ENCODE peak calls at places on chromosome 6, in nine cellular contexts. One of them, this sample, is unnamed.

GRCh38 chr6:122809001-122809400 is 19.9 kb downstream of the SMPDL3A start:
- DNase-seq in tibial nerve: no peak
- DNase-seq in mucosa of gallbladder: no peak
- DNase-seq in SHP77: no peak
- DNase-seq in NCI-H774: no peak
- DNase-seq in stimulated activated CD8-positive, alpha-beta memory T cell treated with anti-CD3 and anti-CD28 coated beads, Interleukin-2, amount 100 ng/mL, for 1 hour: no peak
- DNase-seq in activated naive CD8-positive, alpha-beta T cell treated with anti-CD3 and anti-CD28 coated beads, Interleukin-2, amount 50 U/mL, for 24 hours: no peak
- DNase-seq in GM10248: no peak
- DNase-seq in HFFc6: no peak
- DNase-seq in this sample: no peak

GRCh38 chr6:39451831-39452230 is 129.3 kb upstream of the KCNK16 start:
- DNase-seq in SHP77: no peak
- DNase-seq in HFFc6: no peak
- DNase-seq in stimulated activated CD8-positive, alpha-beta memory T cell treated with anti-CD3 and anti-CD28 coated beads, Interleukin-2, amount 100 ng/mL, for 1 hour: no peak
- DNase-seq in mucosa of gallbladder: no peak
- DNase-seq in GM10248: no peak
- DNase-seq in activated naive CD8-positive, alpha-beta T cell treated with anti-CD3 and anti-CD28 coated beads, Interleukin-2, amount 50 U/mL, for 24 hours: peak; percentile 18
- DNase-seq in NCI-H774: no peak
- DNase-seq in tibial nerve: no peak
- DNase-seq in this sample: no peak

GRCh38 chr6:118168421-118168820 is 261.4 kb downstream of the SLC35F1 start:
- DNase-seq in activated naive CD8-positive, alpha-beta T cell treated with anti-CD3 and anti-CD28 coated beads, Interleukin-2, amount 50 U/mL, for 24 hours: no peak
- DNase-seq in NCI-H774: no peak
- DNase-seq in mucosa of gallbladder: no peak
- DNase-seq in HFFc6: no peak
- DNase-seq in SHP77: no peak
- DNase-seq in GM10248: no peak
- DNase-seq in stimulated activated CD8-positive, alpha-beta memory T cell treated with anti-CD3 and anti-CD28 coated beads, Interleukin-2, amount 100 ng/mL, for 1 hour: no peak
- DNase-seq in tibial nerve: no peak
- DNase-seq in this sample: no peak

GRCh38 chr6:138570716-138571020 is 71.4 kb upstream of the NHSL1 start:
- DNase-seq in NCI-H774: no peak
- DNase-seq in HFFc6: no peak
- DNase-seq in SHP77: no peak
- DNase-seq in tibial nerve: no peak
- DNase-seq in GM10248: no peak
- DNase-seq in stimulated activated CD8-positive, alpha-beta memory T cell treated with anti-CD3 and anti-CD28 coated beads, Interleukin-2, amount 100 ng/mL, for 1 hour: no peak
- DNase-seq in activated naive CD8-positive, alpha-beta T cell treated with anti-CD3 and anti-CD28 coated beads, Interleukin-2, amount 50 U/mL, for 24 hours: no peak
- DNase-seq in mucosa of gallbladder: no peak
- DNase-seq in this sample: no peak

GRCh38 chr6:2959909-2960719 is 11.3 kb downstream of the SERPINB6 start:
- DNase-seq in HFFc6: peak; percentile 88
- DNase-seq in GM10248: no peak
- DNase-seq in tibial nerve: no peak
- DNase-seq in mucosa of gallbladder: no peak
- DNase-seq in NCI-H774: no peak
- DNase-seq in SHP77: no peak
- DNase-seq in activated naive CD8-positive, alpha-beta T cell treated with anti-CD3 and anti-CD28 coated beads, Interleukin-2, amount 50 U/mL, for 24 hours: no peak
- DNase-seq in stimulated activated CD8-positive, alpha-beta memory T cell treated with anti-CD3 and anti-CD28 coated beads, Interleukin-2, amount 100 ng/mL, for 1 hour: no peak
- DNase-seq in this sample: no peak

GRCh38 chr6:5412017-5412416 is 150.7 kb downstream of the FARS2 start:
- DNase-seq in stimulated activated CD8-positive, alpha-beta memory T cell treated with anti-CD3 and anti-CD28 coated beads, Interleukin-2, amount 100 ng/mL, for 1 hour: no peak
- DNase-seq in NCI-H774: no peak
- DNase-seq in HFFc6: no peak
- DNase-seq in GM10248: no peak
- DNase-seq in mucosa of gallbladder: no peak
- DNase-seq in tibial nerve: no peak
- DNase-seq in SHP77: no peak
- DNase-seq in activated naive CD8-positive, alpha-beta T cell treated with anti-CD3 and anti-CD28 coated beads, Interleukin-2, amount 50 U/mL, for 24 hours: no peak
- DNase-seq in this sample: no peak

GRCh38 chr6:116369540-116370327 is 1.0 kb upstream of the DSE start:
- DNase-seq in activated naive CD8-positive, alpha-beta T cell treated with anti-CD3 and anti-CD28 coated beads, Interleukin-2, amount 50 U/mL, for 24 hours: no peak
- DNase-seq in mucosa of gallbladder: no peak
- DNase-seq in tibial nerve: no peak
- DNase-seq in NCI-H774: no peak
- DNase-seq in HFFc6: no peak
- DNase-seq in GM10248: peak; percentile 51
- DNase-seq in SHP77: no peak
- DNase-seq in stimulated activated CD8-positive, alpha-beta memory T cell treated with anti-CD3 and anti-CD28 coated beads, Interleukin-2, amount 100 ng/mL, for 1 hour: no peak
- DNase-seq in this sample: no peak

GRCh38 chr6:158999669-159000403 is at the start of gene RSPH3:
- DNase-seq in GM10248: peak; percentile 98
- DNase-seq in activated naive CD8-positive, alpha-beta T cell treated with anti-CD3 and anti-CD28 coated beads, Interleukin-2, amount 50 U/mL, for 24 hours: peak; percentile 96
- DNase-seq in SHP77: peak; percentile 95
- DNase-seq in HFFc6: peak; percentile 93
- DNase-seq in mucosa of gallbladder: peak; percentile 94
- DNase-seq in tibial nerve: peak; percentile 85
- DNase-seq in NCI-H774: peak; percentile 99
- DNase-seq in stimulated activated CD8-positive, alpha-beta memory T cell treated with anti-CD3 and anti-CD28 coated beads, Interleukin-2, amount 100 ng/mL, for 1 hour: peak; percentile 69
- DNase-seq in this sample: peak; percentile 83

GRCh38 chr6:158085261-158086053 is 82.6 kb downstream of the SERAC1 start:
- DNase-seq in NCI-H774: no peak
- DNase-seq in SHP77: no peak
- DNase-seq in GM10248: no peak
- DNase-seq in mucosa of gallbladder: no peak
- DNase-seq in activated naive CD8-positive, alpha-beta T cell treated with anti-CD3 and anti-CD28 coated beads, Interleukin-2, amount 50 U/mL, for 24 hours: no peak
- DNase-seq in HFFc6: no peak
- DNase-seq in stimulated activated CD8-positive, alpha-beta memory T cell treated with anti-CD3 and anti-CD28 coated beads, Interleukin-2, amount 100 ng/mL, for 1 hour: no peak
- DNase-seq in tibial nerve: no peak
- DNase-seq in this sample: no peak

GRCh38 chr6:224350-224749 is 67.9 kb upstream of the DUSP22 start:
- DNase-seq in GM10248: no peak
- DNase-seq in tibial nerve: no peak
- DNase-seq in NCI-H774: no peak
- DNase-seq in activated naive CD8-positive, alpha-beta T cell treated with anti-CD3 and anti-CD28 coated beads, Interleukin-2, amount 50 U/mL, for 24 hours: no peak
- DNase-seq in mucosa of gallbladder: no peak
- DNase-seq in stimulated activated CD8-positive, alpha-beta memory T cell treated with anti-CD3 and anti-CD28 coated beads, Interleukin-2, amount 100 ng/mL, for 1 hour: no peak
- DNase-seq in HFFc6: no peak
- DNase-seq in SHP77: no peak
- DNase-seq in this sample: no peak

GRCh38 chr6:81909981-81910910 is 157.8 kb upstream of the TENT5A start:
- DNase-seq in SHP77: no peak
- DNase-seq in activated naive CD8-positive, alpha-beta T cell treated with anti-CD3 and anti-CD28 coated beads, Interleukin-2, amount 50 U/mL, for 24 hours: no peak
- DNase-seq in mucosa of gallbladder: no peak
- DNase-seq in NCI-H774: no peak
- DNase-seq in HFFc6: no peak
- DNase-seq in GM10248: no peak
- DNase-seq in stimulated activated CD8-positive, alpha-beta memory T cell treated with anti-CD3 and anti-CD28 coated beads, Interleukin-2, amount 100 ng/mL, for 1 hour: no peak
- DNase-seq in tibial nerve: no peak
- DNase-seq in this sample: no peak

GRCh38 chr6:163818719-163819118 is 404.2 kb downstream of the QKI start:
- DNase-seq in HFFc6: no peak
- DNase-seq in tibial nerve: no peak
- DNase-seq in SHP77: no peak
- DNase-seq in NCI-H774: no peak
- DNase-seq in mucosa of gallbladder: no peak
- DNase-seq in activated naive CD8-positive, alpha-beta T cell treated with anti-CD3 and anti-CD28 coated beads, Interleukin-2, amount 50 U/mL, for 24 hours: no peak
- DNase-seq in stimulated activated CD8-positive, alpha-beta memory T cell treated with anti-CD3 and anti-CD28 coated beads, Interleukin-2, amount 100 ng/mL, for 1 hour: no peak
- DNase-seq in GM10248: no peak
- DNase-seq in this sample: no peak

GRCh38 chr6:106746660-106747059 is 117.3 kb downstream of the QRSL1 start:
- DNase-seq in GM10248: no peak
- DNase-seq in NCI-H774: no peak
- DNase-seq in stimulated activated CD8-positive, alpha-beta memory T cell treated with anti-CD3 and anti-CD28 coated beads, Interleukin-2, amount 100 ng/mL, for 1 hour: no peak
- DNase-seq in activated naive CD8-positive, alpha-beta T cell treated with anti-CD3 and anti-CD28 coated beads, Interleukin-2, amount 50 U/mL, for 24 hours: no peak
- DNase-seq in SHP77: peak; percentile 81
- DNase-seq in mucosa of gallbladder: no peak
- DNase-seq in tibial nerve: no peak
- DNase-seq in HFFc6: peak; percentile 87
- DNase-seq in this sample: no peak

GRCh38 chr6:21045135-21045616 is 510.9 kb downstream of the CDKAL1 start:
- DNase-seq in NCI-H774: no peak
- DNase-seq in mucosa of gallbladder: no peak
- DNase-seq in stimulated activated CD8-positive, alpha-beta memory T cell treated with anti-CD3 and anti-CD28 coated beads, Interleukin-2, amount 100 ng/mL, for 1 hour: no peak
- DNase-seq in SHP77: no peak
- DNase-seq in HFFc6: no peak
- DNase-seq in tibial nerve: no peak
- DNase-seq in GM10248: no peak
- DNase-seq in activated naive CD8-positive, alpha-beta T cell treated with anti-CD3 and anti-CD28 coated beads, Interleukin-2, amount 50 U/mL, for 24 hours: no peak
- DNase-seq in this sample: no peak

GRCh38 chr6:127026247-127026646 is 92.2 kb upstream of the RSPO3 start:
- DNase-seq in HFFc6: no peak
- DNase-seq in NCI-H774: no peak
- DNase-seq in SHP77: no peak
- DNase-seq in tibial nerve: no peak
- DNase-seq in GM10248: no peak
- DNase-seq in stimulated activated CD8-positive, alpha-beta memory T cell treated with anti-CD3 and anti-CD28 coated beads, Interleukin-2, amount 100 ng/mL, for 1 hour: no peak
- DNase-seq in activated naive CD8-positive, alpha-beta T cell treated with anti-CD3 and anti-CD28 coated beads, Interleukin-2, amount 50 U/mL, for 24 hours: no peak
- DNase-seq in mucosa of gallbladder: no peak
- DNase-seq in this sample: no peak

GRCh38 chr6:38306915-38307314 is 332.8 kb downstream of the BTBD9 start:
- DNase-seq in SHP77: no peak
- DNase-seq in stimulated activated CD8-positive, alpha-beta memory T cell treated with anti-CD3 and anti-CD28 coated beads, Interleukin-2, amount 100 ng/mL, for 1 hour: no peak
- DNase-seq in HFFc6: no peak
- DNase-seq in GM10248: no peak
- DNase-seq in tibial nerve: no peak
- DNase-seq in activated naive CD8-positive, alpha-beta T cell treated with anti-CD3 and anti-CD28 coated beads, Interleukin-2, amount 50 U/mL, for 24 hours: no peak
- DNase-seq in NCI-H774: no peak
- DNase-seq in mucosa of gallbladder: no peak
- DNase-seq in this sample: no peak

GRCh38 chr6:36912583-36912982 is 26.8 kb downstream of the C6orf89 start:
- DNase-seq in mucosa of gallbladder: no peak
- DNase-seq in HFFc6: peak; percentile 90
- DNase-seq in stimulated activated CD8-positive, alpha-beta memory T cell treated with anti-CD3 and anti-CD28 coated beads, Interleukin-2, amount 100 ng/mL, for 1 hour: peak; percentile 1
- DNase-seq in NCI-H774: no peak
- DNase-seq in SHP77: no peak
- DNase-seq in tibial nerve: no peak
- DNase-seq in activated naive CD8-positive, alpha-beta T cell treated with anti-CD3 and anti-CD28 coated beads, Interleukin-2, amount 50 U/mL, for 24 hours: peak; percentile 51
- DNase-seq in GM10248: peak; percentile 64
- DNase-seq in this sample: no peak

GRCh38 chr6:136628996-136629395 is 78.8 kb upstream of the MAP7 start:
- DNase-seq in SHP77: no peak
- DNase-seq in tibial nerve: no peak
- DNase-seq in stimulated activated CD8-positive, alpha-beta memory T cell treated with anti-CD3 and anti-CD28 coated beads, Interleukin-2, amount 100 ng/mL, for 1 hour: no peak
- DNase-seq in activated naive CD8-positive, alpha-beta T cell treated with anti-CD3 and anti-CD28 coated beads, Interleukin-2, amount 50 U/mL, for 24 hours: no peak
- DNase-seq in GM10248: no peak
- DNase-seq in NCI-H774: no peak
- DNase-seq in HFFc6: no peak
- DNase-seq in mucosa of gallbladder: no peak
- DNase-seq in this sample: no peak

GRCh38 chr6:73566954-73567591 is 46.2 kb upstream of the EEF1A1 start:
- DNase-seq in stimulated activated CD8-positive, alpha-beta memory T cell treated with anti-CD3 and anti-CD28 coated beads, Interleukin-2, amount 100 ng/mL, for 1 hour: no peak
- DNase-seq in NCI-H774: no peak
- DNase-seq in mucosa of gallbladder: peak; percentile 87
- DNase-seq in tibial nerve: peak; percentile 43
- DNase-seq in SHP77: no peak
- DNase-seq in GM10248: no peak
- DNase-seq in activated naive CD8-positive, alpha-beta T cell treated with anti-CD3 and anti-CD28 coated beads, Interleukin-2, amount 50 U/mL, for 24 hours: no peak
- DNase-seq in HFFc6: peak; percentile 22
- DNase-seq in this sample: no peak

GRCh38 chr6:41462980-41463930 is 82.9 kb upstream of the FOXP4 start:
- DNase-seq in stimulated activated CD8-positive, alpha-beta memory T cell treated with anti-CD3 and anti-CD28 coated beads, Interleukin-2, amount 100 ng/mL, for 1 hour: no peak
- DNase-seq in GM10248: peak; percentile 81
- DNase-seq in tibial nerve: peak; percentile 60
- DNase-seq in activated naive CD8-positive, alpha-beta T cell treated with anti-CD3 and anti-CD28 coated beads, Interleukin-2, amount 50 U/mL, for 24 hours: peak; percentile 37
- DNase-seq in SHP77: peak; percentile 38
- DNase-seq in HFFc6: peak; percentile 56
- DNase-seq in mucosa of gallbladder: peak; percentile 71
- DNase-seq in NCI-H774: no peak
- DNase-seq in this sample: no peak

GRCh38 chr6:53673138-53673801 is 7.7 kb upstream of the KLHL31 start:
- DNase-seq in NCI-H774: no peak
- DNase-seq in mucosa of gallbladder: peak; percentile 67
- DNase-seq in activated naive CD8-positive, alpha-beta T cell treated with anti-CD3 and anti-CD28 coated beads, Interleukin-2, amount 50 U/mL, for 24 hours: no peak
- DNase-seq in tibial nerve: no peak
- DNase-seq in stimulated activated CD8-positive, alpha-beta memory T cell treated with anti-CD3 and anti-CD28 coated beads, Interleukin-2, amount 100 ng/mL, for 1 hour: no peak
- DNase-seq in SHP77: no peak
- DNase-seq in HFFc6: peak; percentile 45
- DNase-seq in GM10248: no peak
- DNase-seq in this sample: no peak

GRCh38 chr6:122622404-122622938 is 12.3 kb downstream of the PKIB start:
- DNase-seq in GM10248: no peak
- DNase-seq in tibial nerve: no peak
- DNase-seq in activated naive CD8-positive, alpha-beta T cell treated with anti-CD3 and anti-CD28 coated beads, Interleukin-2, amount 50 U/mL, for 24 hours: no peak
- DNase-seq in stimulated activated CD8-positive, alpha-beta memory T cell treated with anti-CD3 and anti-CD28 coated beads, Interleukin-2, amount 100 ng/mL, for 1 hour: no peak
- DNase-seq in SHP77: no peak
- DNase-seq in NCI-H774: no peak
- DNase-seq in mucosa of gallbladder: no peak
- DNase-seq in HFFc6: no peak
- DNase-seq in this sample: no peak

GRCh38 chr6:109790131-109790530 is 99.0 kb downstream of the FIG4 start:
- DNase-seq in GM10248: no peak
- DNase-seq in NCI-H774: no peak
- DNase-seq in tibial nerve: no peak
- DNase-seq in activated naive CD8-positive, alpha-beta T cell treated with anti-CD3 and anti-CD28 coated beads, Interleukin-2, amount 50 U/mL, for 24 hours: no peak
- DNase-seq in mucosa of gallbladder: no peak
- DNase-seq in HFFc6: peak; percentile 57
- DNase-seq in stimulated activated CD8-positive, alpha-beta memory T cell treated with anti-CD3 and anti-CD28 coated beads, Interleukin-2, amount 100 ng/mL, for 1 hour: no peak
- DNase-seq in SHP77: no peak
- DNase-seq in this sample: no peak

GRCh38 chr6:145067430-145067829 is 667.9 kb downstream of the EPM2A start:
- DNase-seq in HFFc6: peak; percentile 50
- DNase-seq in activated naive CD8-positive, alpha-beta T cell treated with anti-CD3 and anti-CD28 coated beads, Interleukin-2, amount 50 U/mL, for 24 hours: no peak
- DNase-seq in stimulated activated CD8-positive, alpha-beta memory T cell treated with anti-CD3 and anti-CD28 coated beads, Interleukin-2, amount 100 ng/mL, for 1 hour: no peak
- DNase-seq in mucosa of gallbladder: no peak
- DNase-seq in GM10248: no peak
- DNase-seq in SHP77: no peak
- DNase-seq in tibial nerve: no peak
- DNase-seq in NCI-H774: no peak
- DNase-seq in this sample: no peak

GRCh38 chr6:45630801-45631200 is 253.1 kb upstream of the SUPT3H start:
- DNase-seq in SHP77: no peak
- DNase-seq in NCI-H774: no peak
- DNase-seq in mucosa of gallbladder: no peak
- DNase-seq in GM10248: no peak
- DNase-seq in activated naive CD8-positive, alpha-beta T cell treated with anti-CD3 and anti-CD28 coated beads, Interleukin-2, amount 50 U/mL, for 24 hours: no peak
- DNase-seq in HFFc6: no peak
- DNase-seq in tibial nerve: no peak
- DNase-seq in stimulated activated CD8-positive, alpha-beta memory T cell treated with anti-CD3 and anti-CD28 coated beads, Interleukin-2, amount 100 ng/mL, for 1 hour: no peak
- DNase-seq in this sample: no peak

This sample was measured in effector CD8-positive, alpha-beta T cell.